ENCODE peak calls at places on chromosomes 4 and X, in six cellular contexts. One of them, this sample, is unnamed.

GRCh38 chr4:77385124-77385969 is 220.3 kb upstream of the CXCL13 start:
- DNase-seq in ovary: peak
- DNase-seq in A673: peak
- DNase-seq in mammary epithelial cell: peak
- DNase-seq in fibroblast of lung: peak
- DNase-seq in HL-60: peak
- DNase-seq in this sample: no peak

GRCh38 chrX:38313190-38313589 is 14.1 kb downstream of the RPGR start:
- DNase-seq in mammary epithelial cell: peak
- DNase-seq in HL-60: no peak
- DNase-seq in fibroblast of lung: peak
- DNase-seq in A673: no peak
- DNase-seq in ovary: no peak
- DNase-seq in this sample: no peak

GRCh38 chr4:2284161-2284933 is 22.4 kb upstream of the MXD4 start:
- DNase-seq in HL-60: no peak
- DNase-seq in mammary epithelial cell: no peak
- DNase-seq in fibroblast of lung: no peak
- DNase-seq in ovary: peak
- DNase-seq in A673: no peak
- DNase-seq in this sample: no peak

GRCh38 chr4:163949976-163950601 is 455.6 kb downstream of the TMA16 start:
- DNase-seq in ovary: no peak
- DNase-seq in fibroblast of lung: no peak
- DNase-seq in HL-60: no peak
- DNase-seq in mammary epithelial cell: no peak
- DNase-seq in A673: no peak
- DNase-seq in this sample: no peak

GRCh38 chr4:169017971-169018370 is 7.9 kb upstream of the CBR4 start:
- DNase-seq in A673: peak
- DNase-seq in ovary: no peak
- DNase-seq in HL-60: no peak
- DNase-seq in mammary epithelial cell: no peak
- DNase-seq in fibroblast of lung: no peak
- DNase-seq in this sample: no peak

GRCh38 chrX:15911729-15912550 is 57.3 kb upstream of the AP1S2 start:
- DNase-seq in fibroblast of lung: no peak
- DNase-seq in HL-60: peak
- DNase-seq in A673: no peak
- DNase-seq in mammary epithelial cell: no peak
- DNase-seq in ovary: no peak
- DNase-seq in this sample: no peak

GRCh38 chr4:155426953-155427352 is 50.2 kb upstream of the MAP9 start:
- DNase-seq in fibroblast of lung: no peak
- DNase-seq in HL-60: no peak
- DNase-seq in ovary: no peak
- DNase-seq in mammary epithelial cell: no peak
- DNase-seq in A673: no peak
- DNase-seq in this sample: no peak

GRCh38 chrX:43589735-43590515 is 66.2 kb upstream of the MAOA start:
- DNase-seq in fibroblast of lung: peak
- DNase-seq in mammary epithelial cell: peak
- DNase-seq in HL-60: no peak
- DNase-seq in A673: no peak
- DNase-seq in ovary: peak
- DNase-seq in this sample: no peak

GRCh38 chr4:40749717-40750460 is at the start of gene NSUN7:
- DNase-seq in A673: peak
- DNase-seq in HL-60: no peak
- DNase-seq in fibroblast of lung: peak
- DNase-seq in mammary epithelial cell: peak
- DNase-seq in ovary: peak
- DNase-seq in this sample: peak

GRCh38 chr4:140238353-140239041 is 84.5 kb upstream of the MAML3 start:
- DNase-seq in ovary: peak
- DNase-seq in HL-60: peak
- DNase-seq in fibroblast of lung: peak
- DNase-seq in A673: peak
- DNase-seq in mammary epithelial cell: peak
- DNase-seq in this sample: peak

GRCh38 chr4:48152259-48152658 is 18.2 kb upstream of the TXK start:
- DNase-seq in HL-60: no peak
- DNase-seq in A673: no peak
- DNase-seq in fibroblast of lung: no peak
- DNase-seq in mammary epithelial cell: no peak
- DNase-seq in ovary: no peak
- DNase-seq in this sample: no peak

GRCh38 chrX:133294126-133294525 is 76.0 kb upstream of the TFDP3 start:
- DNase-seq in ovary: no peak
- DNase-seq in mammary epithelial cell: no peak
- DNase-seq in A673: no peak
- DNase-seq in fibroblast of lung: peak
- DNase-seq in HL-60: no peak
- DNase-seq in this sample: no peak

GRCh38 chr4:13547563-13548041 is 3.3 kb upstream of the NKX3-2 start:
- DNase-seq in fibroblast of lung: no peak
- DNase-seq in A673: peak
- DNase-seq in ovary: no peak
- DNase-seq in mammary epithelial cell: no peak
- DNase-seq in HL-60: no peak
- DNase-seq in this sample: no peak

GRCh38 chr4:118760493-118760892 is 75.3 kb downstream of the METTL14 start:
- DNase-seq in mammary epithelial cell: no peak
- DNase-seq in A673: no peak
- DNase-seq in HL-60: no peak
- DNase-seq in ovary: no peak
- DNase-seq in fibroblast of lung: no peak
- DNase-seq in this sample: no peak

GRCh38 chr4:118760092-118760491 is 74.9 kb downstream of the METTL14 start:
- DNase-seq in A673: no peak
- DNase-seq in HL-60: no peak
- DNase-seq in fibroblast of lung: no peak
- DNase-seq in mammary epithelial cell: no peak
- DNase-seq in ovary: no peak
- DNase-seq in this sample: no peak

GRCh38 chr4:118762146-118762545 is 73.8 kb downstream of the SEC24D start:
- DNase-seq in mammary epithelial cell: no peak
- DNase-seq in fibroblast of lung: no peak
- DNase-seq in ovary: no peak
- DNase-seq in A673: no peak
- DNase-seq in HL-60: no peak
- DNase-seq in this sample: no peak

GRCh38 chr4:118762753-118763477 is 73.0 kb downstream of the SEC24D start:
- DNase-seq in mammary epithelial cell: no peak
- DNase-seq in fibroblast of lung: peak
- DNase-seq in ovary: no peak
- DNase-seq in HL-60: no peak
- DNase-seq in A673: peak
- DNase-seq in this sample: no peak

GRCh38 chr4:118761387-118762016 is 74.4 kb downstream of the SEC24D start:
- DNase-seq in A673: no peak
- DNase-seq in HL-60: no peak
- DNase-seq in ovary: no peak
- DNase-seq in mammary epithelial cell: no peak
- DNase-seq in fibroblast of lung: no peak
- DNase-seq in this sample: no peak
- H3K27ac ChIP-seq in A673: no peak
- H3K27ac ChIP-seq in HL-60: no peak
- H3K27ac ChIP-seq in ovary: peak
- H3K27ac ChIP-seq in mammary epithelial cell: no peak
- H3K27ac ChIP-seq in fibroblast of lung: no peak
- H3K27ac ChIP-seq in this sample: no peak

GRCh38 chr4:122899682-122900081 is 22.7 kb downstream of the NUDT6 start:
- DNase-seq in fibroblast of lung: no peak
- DNase-seq in ovary: no peak
- DNase-seq in HL-60: no peak
- DNase-seq in mammary epithelial cell: no peak
- DNase-seq in A673: no peak
- DNase-seq in this sample: no peak

GRCh38 chr4:122898370-122899150 is 23.8 kb downstream of the NUDT6 start:
- DNase-seq in mammary epithelial cell: peak
- DNase-seq in A673: peak
- DNase-seq in fibroblast of lung: peak
- DNase-seq in HL-60: no peak
- DNase-seq in ovary: no peak
- DNase-seq in this sample: no peak

GRCh38 chr4:122894802-122895201 is 27.6 kb downstream of the NUDT6 start:
- DNase-seq in ovary: no peak
- DNase-seq in fibroblast of lung: no peak
- DNase-seq in HL-60: no peak
- DNase-seq in mammary epithelial cell: no peak
- DNase-seq in A673: no peak
- DNase-seq in this sample: no peak

GRCh38 chr4:122896270-122896669 is 26.1 kb downstream of the NUDT6 start:
- DNase-seq in mammary epithelial cell: no peak
- DNase-seq in ovary: no peak
- DNase-seq in fibroblast of lung: no peak
- DNase-seq in HL-60: no peak
- DNase-seq in A673: no peak
- DNase-seq in this sample: no peak

DNA sequence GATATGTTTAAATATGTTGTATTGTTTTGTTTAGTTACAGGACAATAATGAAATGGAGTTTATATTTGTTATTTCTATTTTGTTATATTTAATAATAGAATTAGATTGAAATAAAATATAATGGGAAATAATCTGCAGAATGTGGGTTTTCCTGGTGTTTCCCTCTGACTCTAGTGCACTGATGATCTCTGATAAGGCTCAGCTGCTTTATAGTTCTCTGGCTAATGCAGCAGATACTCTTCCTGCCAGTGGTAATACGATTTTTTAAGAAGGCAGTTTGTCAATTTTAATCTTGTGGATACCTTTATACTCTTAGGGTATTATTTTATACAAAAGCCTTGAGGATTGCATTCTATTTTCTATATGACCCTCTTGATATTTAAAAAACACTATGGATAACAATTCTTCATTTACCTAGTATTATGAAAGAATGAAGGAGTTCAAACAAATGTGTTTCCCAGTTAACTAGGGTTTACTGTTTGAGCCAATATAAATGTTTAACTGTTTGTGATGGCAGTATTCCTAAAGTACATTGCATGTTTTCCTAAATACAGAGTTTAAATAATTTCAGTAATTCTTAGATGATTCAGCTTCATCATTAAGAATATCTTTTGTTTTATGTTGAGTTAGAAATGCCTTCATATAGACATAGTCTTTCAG is 26.9 kb downstream of the NUDT6 start:
- DNase-seq in mammary epithelial cell: no peak
- DNase-seq in HL-60: no peak
- DNase-seq in fibroblast of lung: peak
- DNase-seq in A673: no peak
- DNase-seq in ovary: no peak
- DNase-seq in this sample: no peak
- H3K27ac ChIP-seq in mammary epithelial cell: no peak
- H3K27ac ChIP-seq in HL-60: no peak
- H3K27ac ChIP-seq in fibroblast of lung: no peak
- H3K27ac ChIP-seq in A673: no peak
- H3K27ac ChIP-seq in ovary: no peak
- H3K27ac ChIP-seq in this sample: no peak

DNA sequence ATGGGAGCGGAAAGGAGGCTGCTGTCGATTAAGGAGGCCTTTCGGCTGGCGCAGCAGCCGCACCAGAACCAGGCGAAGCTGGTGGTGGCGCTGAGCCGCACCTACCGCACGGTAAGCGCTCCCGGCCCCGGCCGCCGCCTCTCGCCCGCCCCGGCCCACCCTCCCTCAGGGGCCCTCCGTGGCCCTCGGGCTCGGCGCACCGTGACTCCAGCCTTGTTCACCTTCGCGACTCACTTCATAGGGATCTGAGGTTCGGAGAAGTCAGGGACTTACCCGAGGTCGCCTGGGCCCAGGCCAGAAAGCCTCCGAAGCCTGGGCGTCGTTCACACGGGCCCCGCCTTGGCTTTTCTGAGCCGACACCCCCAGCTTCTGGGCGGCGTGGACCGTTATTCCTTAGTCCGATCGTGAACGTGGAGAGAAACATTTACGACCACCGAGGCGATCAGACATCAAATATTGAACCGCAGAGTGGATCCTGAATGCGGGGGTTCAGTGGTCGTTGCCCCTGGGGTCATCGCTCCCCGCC is 362 bp downstream of the NCAPG start:
- DNase-seq in HL-60: no peak
- DNase-seq in ovary: no peak
- DNase-seq in A673: no peak
- DNase-seq in fibroblast of lung: no peak
- DNase-seq in mammary epithelial cell: no peak
- DNase-seq in this sample: no peak
- H3K27ac ChIP-seq in HL-60: peak
- H3K27ac ChIP-seq in ovary: no peak
- H3K27ac ChIP-seq in A673: peak
- H3K27ac ChIP-seq in fibroblast of lung: peak
- H3K27ac ChIP-seq in mammary epithelial cell: peak
- H3K27ac ChIP-seq in this sample: no peak

DNA sequence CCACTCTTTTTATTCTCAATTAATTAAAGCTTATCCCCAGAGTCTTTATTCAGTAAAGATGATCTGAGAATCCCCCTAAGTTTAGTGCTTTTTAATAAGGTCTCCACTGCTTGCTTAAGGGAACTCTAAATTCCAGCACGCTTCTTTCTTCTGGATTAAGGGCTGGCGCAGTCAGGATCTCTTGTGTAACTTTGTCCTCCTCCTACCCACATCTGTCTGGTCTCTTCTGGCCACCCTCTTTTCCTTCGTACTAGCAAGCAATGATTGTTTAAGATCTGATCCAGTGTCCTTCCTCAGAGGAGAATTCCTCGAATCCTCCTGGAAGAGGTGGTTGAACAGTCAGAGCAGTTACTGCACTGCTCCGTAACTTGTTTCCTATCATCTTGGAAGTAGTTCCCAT is 14.0 kb upstream of the PAQR3 start:
- DNase-seq in mammary epithelial cell: no peak
- DNase-seq in fibroblast of lung: no peak
- DNase-seq in A673: no peak
- DNase-seq in HL-60: no peak
- DNase-seq in ovary: no peak
- DNase-seq in this sample: no peak
- H3K27ac ChIP-seq in mammary epithelial cell: no peak
- H3K27ac ChIP-seq in fibroblast of lung: no peak
- H3K27ac ChIP-seq in A673: no peak
- H3K27ac ChIP-seq in HL-60: no peak
- H3K27ac ChIP-seq in ovary: no peak
- H3K27ac ChIP-seq in this sample: no peak

DNA sequence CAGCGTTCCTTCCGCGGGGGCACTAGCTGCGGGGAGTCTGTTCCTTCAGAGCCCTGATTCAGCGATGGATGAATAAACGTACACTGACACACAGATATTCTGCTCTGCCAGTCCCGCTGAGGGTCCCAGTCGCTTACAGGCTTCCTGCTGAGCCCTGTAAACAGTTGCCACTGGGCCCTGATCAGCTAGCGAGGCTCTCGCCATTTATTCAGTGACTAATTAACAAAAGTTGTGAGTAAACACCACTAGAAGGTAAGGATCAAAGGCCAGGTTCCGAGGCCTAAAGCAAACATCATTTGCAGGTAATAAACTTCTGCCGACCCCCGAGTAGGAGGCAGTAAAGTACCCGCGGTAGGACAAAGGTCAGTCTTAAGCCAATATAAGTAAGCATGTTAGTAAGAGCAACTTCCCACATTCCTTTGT is 442.6 kb upstream of the GALNT7 start:
- DNase-seq in ovary: no peak
- DNase-seq in mammary epithelial cell: no peak
- DNase-seq in fibroblast of lung: no peak
- DNase-seq in A673: no peak
- DNase-seq in HL-60: no peak
- DNase-seq in this sample: no peak
- H3K27ac ChIP-seq in ovary: no peak
- H3K27ac ChIP-seq in mammary epithelial cell: no peak
- H3K27ac ChIP-seq in fibroblast of lung: no peak
- H3K27ac ChIP-seq in A673: no peak
- H3K27ac ChIP-seq in HL-60: no peak
- H3K27ac ChIP-seq in this sample: no peak